ENCODE peak calls at places on chromosomes 13 and 19, in ten cellular contexts. M is EL; U is cardiac muscle cell; K is SW 1271; I is germinal center; E is AG08396; Y is T-cell; T is kidney; Q is CD8-positive, alpha-beta memory T cell; Z is GDM1. F is an unnamed sample.

GRCh38 chr19:1324792-1325567 is 39.3 kb downstream of the EFNA2 start:
- DNase-seq in M (peak; percentile 78), U (peak; percentile 73), K (no peak), I (no peak), E (peak; percentile 91), Y (no peak), T (no peak), Q (no peak), Z (no peak), F (peak; percentile 59)

GRCh38 chr13:48879854-48880253 is 95.9 kb upstream of the FNDC3A start:
- DNase-seq in M (no peak), U (no peak), K (no peak), I (no peak), E (no peak), Y (no peak), T (no peak), Q (no peak), Z (no peak), F (no peak)

GRCh38 chr19:47729468-47729798 is 15.9 kb upstream of the NOP53 start:
- DNase-seq in M (peak; percentile 96), U (no peak), K (peak; percentile 37), I (no peak), E (peak; percentile 82), Y (no peak), T (peak; percentile 86), Q (no peak), Z (peak; percentile 63), F (peak; percentile 98)

GRCh38 chr19:50896591-50897190 is 14.5 kb downstream of the KLK4 start:
- DNase-seq in M (peak; percentile 47), U (no peak), K (no peak), I (peak; percentile 60), E (peak; percentile 23), Y (no peak), T (no peak), Q (no peak), Z (peak; percentile 17), F (peak; percentile 38)

GRCh38 chr19:35177377-35178274 is 23.1 kb downstream of the FXYD5 start:
- DNase-seq in M (no peak), U (no peak), K (no peak), I (no peak), E (no peak), Y (no peak), T (no peak), Q (no peak), Z (no peak), F (no peak)

GRCh38 chr13:66329988-66330429 is 900.1 kb downstream of the PCDH9 start:
- DNase-seq in M (peak; percentile 37), U (no peak), K (no peak), I (no peak), E (no peak), Y (no peak), T (no peak), Q (no peak), Z (no peak), F (peak; percentile 2)

GRCh38 chr19:13887529-13887928 is 10.6 kb downstream of the NANOS3 start:
- DNase-seq in M (peak; percentile 47), U (no peak), K (no peak), I (no peak), E (no peak), Y (no peak), T (no peak), Q (no peak), Z (no peak), F (peak; percentile 38)

GRCh38 chr19:16001481-16002312 is 52.9 kb downstream of the OR10H4 start:
- DNase-seq in M (peak; percentile 66), U (no peak), K (no peak), I (peak; percentile 39), E (peak; percentile 68), Y (peak; percentile 10), T (no peak), Q (no peak), Z (no peak), F (peak; percentile 55)

GRCh38 chr19:8601796-8602195 is 8.7 kb downstream of the ADAMTS10 start:
- DNase-seq in M (no peak), U (no peak), K (no peak), I (no peak), E (no peak), Y (no peak), T (no peak), Q (no peak), Z (no peak), F (no peak)

GRCh38 chr13:80251403-80251802 is 89.5 kb downstream of the SPRY2 start:
- DNase-seq in M (peak; percentile 59), U (peak; percentile 21), K (no peak), I (no peak), E (no peak), Y (no peak), T (no peak), Q (no peak), Z (no peak), F (peak; percentile 80)

GRCh38 chr19:47379398-47379938 is 30.4 kb downstream of the DHX34 start:
- DNase-seq in M (no peak), U (no peak), K (no peak), I (no peak), E (no peak), Y (no peak), T (no peak), Q (no peak), Z (no peak), F (no peak)

GRCh38 chr19:31316201-31316951 is 32.9 kb downstream of the TSHZ3 start:
- DNase-seq in M (no peak), U (no peak), K (no peak), I (no peak), E (no peak), Y (no peak), T (no peak), Q (no peak), Z (no peak), F (peak; percentile 38)

GRCh38 chr13:38180670-38181069 is 169.0 kb upstream of the UFM1 start:
- DNase-seq in M (peak; percentile 7), U (no peak), K (no peak), I (no peak), E (no peak), Y (no peak), T (no peak), Q (no peak), Z (no peak), F (no peak)

GRCh38 chr13:37806666-37807065 is 62.9 kb downstream of the TRPC4 start:
- DNase-seq in M (no peak), U (no peak), K (no peak), I (no peak), E (no peak), Y (no peak), T (no peak), Q (no peak), Z (no peak), F (peak; percentile 2)